ENCODE peak calls at places on chromosomes 1 and 21, in six cellular contexts. V is GM23248, H is PC-3, E is endothelial cell of umbilical vein, G is GM23338, O is A673. S is an unnamed sample.

GRCh38 chr1:36797761-36798160 is 236.6 kb downstream of the GRIK3 start:
- DNase-seq in V (no peak), H (no peak), E (no peak), G (no peak), O (no peak), S (no peak)

GRCh38 chr1:215754112-215754511 is 187.0 kb downstream of the KCTD3 start:
- DNase-seq in V (no peak), H (no peak), E (no peak), G (no peak), O (no peak), S (no peak)

GRCh38 chr21:27189870-27190269 is 223.0 kb upstream of the ADAMTS5 start:
- DNase-seq in V (no peak), H (no peak), E (no peak), G (no peak), O (no peak), S (no peak)

GRCh38 chr21:19244502-19245187 is 841.1 kb upstream of the TMPRSS15 start:
- DNase-seq in V (no peak), H (no peak), E (no peak), G (no peak), O (no peak), S (no peak)

GRCh38 chr1:85578321-85579295 is 2.0 kb upstream of the CCN1 start:
- DNase-seq in V (peak; percentile 95), H (peak; percentile 79), E (peak; percentile 92), G (peak; percentile 54), O (peak; percentile 80), S (no peak)

GRCh38 chr1:13505020-13505419 is 8.8 kb downstream of the LRRC38 start:
- DNase-seq in V (no peak), H (no peak), E (no peak), G (peak; percentile 50), O (no peak), S (no peak)

GRCh38 chr1:237799762-237800474 is 90.8 kb downstream of the ZP4 start:
- DNase-seq in V (peak; percentile 20), H (peak; percentile 78), E (no peak), G (peak; percentile 90), O (peak; percentile 76), S (peak; percentile 37)

GRCh38 chr1:75203415-75204277 is 69.5 kb downstream of the LHX8 start:
- DNase-seq in V (peak; percentile 74), H (peak; percentile 65), E (peak; percentile 61), G (peak; percentile 76), O (peak; percentile 51), S (peak; percentile 51)

GRCh38 chr1:184838374-184838995 is 83.8 kb upstream of the EDEM3 start:
- DNase-seq in V (peak; percentile 99), H (peak; percentile 80), E (no peak), G (no peak), O (peak; percentile 38), S (peak; percentile 51)

GRCh38 chr1:152954436-152954835 is 7.4 kb downstream of the SPRR5 start:
- DNase-seq in V (peak; percentile 18), H (peak; percentile 86), E (no peak), G (no peak), O (no peak), S (peak; percentile 31)

GRCh38 chr21:43262427-43262826 is 93.6 kb downstream of the CRYAA start:
- DNase-seq in V (no peak), H (no peak), E (peak; percentile 19), G (no peak), O (peak; percentile 20), S (peak; percentile 35)

GRCh38 chr21:44477712-44478111 is 22.4 kb downstream of the LRRC3 start:
- DNase-seq in V (no peak), H (no peak), E (no peak), G (no peak), O (no peak), S (no peak)

GRCh38 chr1:37825508-37825907 is 17.5 kb upstream of the YRDC start:
- DNase-seq in V (no peak), H (no peak), E (no peak), G (no peak), O (no peak), S (no peak)

GRCh38 chr1:158520021-158520420 is 34.2 kb downstream of the OR6Y1 start:
- DNase-seq in V (no peak), H (no peak), E (no peak), G (no peak), O (no peak), S (no peak)

GRCh38 chr1:158521666-158522058 is 32.5 kb downstream of the OR6Y1 start:
- DNase-seq in V (no peak), H (no peak), E (no peak), G (no peak), O (no peak), S (no peak)

GRCh38 chr1:158516966-158517365 is 37.2 kb downstream of the OR6Y1 start:
- DNase-seq in V (no peak), H (no peak), E (no peak), G (no peak), O (no peak), S (no peak)

DNA sequence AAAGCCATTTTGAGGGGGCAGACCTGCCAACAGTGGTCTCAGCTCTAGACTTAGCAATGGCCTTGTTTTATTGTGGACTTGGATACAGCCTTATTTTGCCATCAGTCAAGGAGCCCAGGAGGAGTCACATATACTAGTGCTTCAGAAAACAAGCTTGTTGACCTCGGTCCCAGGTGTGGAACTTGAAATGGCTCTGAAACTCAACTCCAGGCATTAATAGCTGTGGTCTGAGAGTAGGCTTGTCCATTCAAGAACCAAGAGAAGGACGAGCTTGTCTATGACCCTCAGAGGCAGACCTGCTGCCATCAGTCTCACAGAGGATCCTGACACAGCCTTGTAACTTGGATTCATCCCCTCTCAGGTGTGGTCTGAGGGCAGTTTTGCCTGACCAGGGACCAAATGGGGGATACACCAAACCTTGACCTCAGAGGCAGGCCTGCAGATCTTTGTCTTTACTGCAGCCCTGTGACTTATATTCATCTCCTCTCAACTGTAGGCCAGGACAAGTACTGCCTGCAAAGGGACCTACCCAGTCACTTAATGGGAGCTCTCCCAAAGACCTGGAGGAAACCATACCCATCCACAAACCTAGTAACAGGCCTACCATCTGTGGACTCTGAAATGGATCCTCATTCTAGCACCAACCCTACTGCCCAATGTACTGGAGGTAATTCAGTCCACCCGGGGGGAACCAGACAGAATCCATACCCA is 33.1 kb downstream of the OR6Y1 start:
- DNase-seq in V (no peak), H (no peak), E (no peak), G (peak; percentile 24), O (no peak), S (no peak)
- TF ChIP-seq EZH2 in V (no peak), H (no peak), E (no peak), G (no peak), O (no peak), S (no peak)

GRCh38 chr1:181064702-181065101 is 23.8 kb upstream of the IER5 start:
- DNase-seq in V (no peak), H (no peak), E (no peak), G (no peak), O (no peak), S (no peak)
- TF ChIP-seq EZH2 in V (no peak), H (no peak), E (no peak), G (no peak), O (no peak), S (no peak)

DNA sequence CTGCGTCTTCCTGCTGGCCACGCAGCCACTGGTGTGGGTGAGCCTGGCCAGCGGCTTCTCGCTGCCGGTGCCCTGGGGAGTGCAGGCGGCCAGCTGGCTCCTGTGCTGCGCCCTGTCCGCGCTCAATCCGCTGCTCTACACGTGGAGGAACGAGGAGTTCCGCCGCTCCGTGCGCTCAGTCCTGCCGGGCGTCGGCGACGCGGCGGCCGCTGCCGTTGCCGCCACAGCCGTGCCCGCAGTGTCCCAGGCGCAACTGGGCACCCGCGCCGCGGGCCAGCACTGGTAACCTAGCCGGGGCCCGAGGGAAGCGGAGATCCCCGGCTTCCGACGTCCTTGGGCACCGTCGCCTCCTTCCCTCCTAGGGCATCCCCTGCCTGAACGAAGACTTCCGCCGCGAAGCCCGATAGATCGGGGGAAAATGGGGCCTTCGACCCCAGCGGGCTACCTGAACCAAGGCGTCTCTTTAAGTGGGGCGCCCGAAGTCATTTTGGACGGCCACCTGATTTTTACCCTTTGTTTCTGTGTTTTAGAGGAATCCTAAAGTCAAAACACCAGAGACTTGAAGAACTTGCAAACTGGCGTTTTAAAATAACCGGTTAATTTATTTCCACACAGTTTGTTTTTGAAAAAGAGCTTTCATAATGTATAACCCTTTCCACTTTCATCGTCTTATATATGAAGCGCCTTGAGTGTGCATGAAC is 2.0 kb downstream of the GPR88 start:
- DNase-seq in V (peak; percentile 55), H (no peak), E (peak; percentile 39), G (peak; percentile 66), O (peak; percentile 17), S (no peak)
- TF ChIP-seq EZH2 in V (no peak), H (peak; percentile 40), E (no peak), G (peak; percentile 85), O (no peak), S (no peak)

GRCh38 chr21:45642122-45642813 is 1.3 kb upstream of the PCBP3 start:
- DNase-seq in V (peak; percentile 15), H (no peak), E (no peak), G (peak; percentile 45), O (no peak), S (no peak)

GRCh38 chr21:45640888-45641479 is 2.5 kb upstream of the PCBP3 start:
- DNase-seq in V (peak; percentile 87), H (peak; percentile 33), E (no peak), G (peak; percentile 77), O (peak; percentile 86), S (no peak)

GRCh38 chr21:45643021-45643980 is at the start of gene PCBP3:
- DNase-seq in V (peak; percentile 96), H (peak; percentile 96), E (peak; percentile 86), G (peak; percentile 99), O (peak; percentile 98), S (no peak)

GRCh38 chr21:45641480-45642035 is 2.0 kb upstream of the PCBP3 start:
- DNase-seq in V (no peak), H (no peak), E (no peak), G (peak; percentile 29), O (no peak), S (no peak)

DNA sequence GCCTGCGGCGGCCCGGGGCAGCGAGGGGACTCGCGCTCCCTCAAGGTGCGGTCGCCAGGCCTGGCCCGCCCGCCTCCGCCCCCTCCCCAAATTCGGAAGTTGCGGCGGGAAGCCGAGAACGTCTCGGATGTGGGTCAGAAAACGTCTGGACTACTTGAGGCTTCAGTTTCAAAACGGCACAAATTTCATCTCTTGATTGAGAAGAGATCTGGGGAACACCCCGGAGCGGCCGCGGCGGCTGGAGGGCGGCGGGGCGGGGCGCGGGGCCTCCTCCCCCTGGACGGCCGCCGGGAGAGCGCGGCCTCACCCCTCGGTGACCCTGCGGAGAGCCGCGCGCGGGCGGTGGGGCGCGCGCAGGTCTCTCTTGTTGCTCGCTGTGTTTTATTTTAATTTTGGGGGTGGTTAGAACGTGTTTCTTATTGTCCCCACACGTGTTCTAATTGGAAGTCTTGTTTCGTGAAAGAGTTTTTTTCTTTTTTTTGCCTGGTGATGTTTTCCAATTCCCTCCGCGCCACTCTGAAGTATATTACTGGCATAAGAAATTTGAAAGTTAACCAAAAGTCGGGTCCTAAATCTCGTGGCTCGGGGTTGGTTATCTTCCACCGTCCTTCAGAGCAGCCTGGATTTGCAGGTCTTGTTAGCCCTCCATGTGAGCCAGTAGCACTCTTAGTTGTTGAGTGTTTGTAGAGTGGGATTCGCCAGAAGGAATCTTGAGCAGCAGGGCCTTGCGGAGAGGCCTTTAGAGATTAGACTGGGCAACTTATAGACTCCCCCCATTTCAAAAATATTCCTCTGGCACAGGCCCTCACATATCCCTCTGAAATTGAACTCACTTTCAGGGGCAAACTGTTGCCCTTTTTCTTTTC is 749 bp downstream of the PCBP3 start:
- DNase-seq in V (peak; percentile 56), H (peak; percentile 15), E (no peak), G (peak; percentile 26), O (no peak), S (no peak)
- TF ChIP-seq EZH2 in V (peak; percentile 60), H (no peak), E (peak; percentile 73), G (peak; percentile 50), O (no peak), S (no peak)

S was measured in PC-9.